ENCODE peak calls at places on chromosomes 12 and 14, in six cellular contexts. S is right atrium auricular region, I is RPMI8226, L is amniotic stem cell, Y is A172, X is OCI-LY7. Q is an unnamed sample.
A peak's percentile ranks its signal among the peaks of the same experiment; 100 is the strongest.

GRCh38 chr12:105220929-105221290 is 15.1 kb downstream of the APPL2 start:
- DNase-seq in S (no peak), I (no peak), L (no peak), Y (no peak), X (no peak), Q (no peak)

GRCh38 chr14:104550340-104550848 is 29.2 kb upstream of the C14orf180 start:
- DNase-seq in S (no peak), I (no peak), L (no peak), Y (no peak), X (no peak), Q (no peak)

GRCh38 chr12:129659927-129660326 is 243.9 kb downstream of the TMEM132D start:
- DNase-seq in S (no peak), I (no peak), L (peak; percentile 91), Y (no peak), X (no peak), Q (no peak)

GRCh38 chr12:92396647-92397258 is 251.1 kb upstream of the BTG1 start:
- DNase-seq in S (no peak), I (no peak), L (peak; percentile 26), Y (peak; percentile 31), X (no peak), Q (peak; percentile 1)

GRCh38 chr14:36505193-36505815 is 14.7 kb downstream of the NKX2-1 start:
- DNase-seq in S (peak; percentile 42), I (no peak), L (no peak), Y (no peak), X (no peak), Q (no peak)

GRCh38 chr12:91804533-91804932 is 341.1 kb downstream of the BTG1 start:
- DNase-seq in S (no peak), I (no peak), L (no peak), Y (peak; percentile 16), X (no peak), Q (no peak)

GRCh38 chr12:104589215-104589614 is 132.5 kb downstream of the CHST11 start:
- DNase-seq in S (no peak), I (no peak), L (no peak), Y (no peak), X (no peak), Q (no peak)

GRCh38 chr14:61585598-61586538 is 109.4 kb upstream of the HIF1A start:
- DNase-seq in S (peak; percentile 81), I (no peak), L (peak; percentile 42), Y (no peak), X (no peak), Q (no peak)

GRCh38 chr12:98475565-98475908 is 39.9 kb upstream of the TMPO start:
- DNase-seq in S (no peak), I (no peak), L (no peak), Y (no peak), X (no peak), Q (no peak)

GRCh38 chr12:7289743-7290142 is 14.1 kb upstream of the ACSM4 start:
- DNase-seq in S (no peak), I (no peak), L (no peak), Y (no peak), X (peak; percentile 36), Q (no peak)

GRCh38 chr12:107134558-107134957 is 41.2 kb upstream of the CRY1 start:
- DNase-seq in S (no peak), I (peak; percentile 50), L (no peak), Y (peak; percentile 40), X (peak; percentile 24), Q (no peak)